ENCODE peak calls at places on chromosomes 13 and 19, in five cellular contexts. T is GM20000, A is glomerular endothelial cell, M is cardiac fibroblast, O is D341Med. Y is an unnamed sample.

GRCh38 chr19:46495789-46496099 is at the start of gene PNMA8B:
- DNase-seq in T (peak), A (no peak), M (peak), O (peak), Y (peak)

GRCh38 chr13:34435338-34435737 is 506.7 kb upstream of the NBEA start:
- DNase-seq in T (no peak), A (no peak), M (peak), O (no peak), Y (no peak)

GRCh38 chr19:57302020-57302465 is 18.2 kb upstream of the ZNF543 start:
- DNase-seq in T (no peak), A (no peak), M (peak), O (peak), Y (no peak)

GRCh38 chr19:41934849-41935374 is 6.7 kb upstream of the ERFL start:
- DNase-seq in T (peak), A (no peak), M (peak), O (peak), Y (peak)

GRCh38 chr13:98240974-98241373 is 63.9 kb upstream of the RNF113B start:
- DNase-seq in T (no peak), A (no peak), M (no peak), O (no peak), Y (no peak)

GRCh38 chr19:58304748-58305064 is 471 bp upstream of the ERVK3-1 start:
- DNase-seq in T (no peak), A (peak), M (no peak), O (no peak), Y (no peak)

GRCh38 chr19:7705387-7706187 is 3.7 kb upstream of the FCER2 start:
- DNase-seq in T (peak), A (no peak), M (no peak), O (no peak), Y (peak)

GRCh38 chr19:42038675-42039074 is 31.3 kb downstream of the GRIK5 start:
- DNase-seq in T (no peak), A (no peak), M (peak), O (no peak), Y (no peak)

Y was measured in germinal center.